ENCODE peak calls at places on chromosomes 11 and 22, in five cellular contexts. J is sigmoid colon, C is stomach, Y is HepG2, Q is transverse colon. W is an unnamed sample.

GRCh38 chr11:2868604-2869526 is 16.7 kb downstream of the CDKN1C start:
- DNase-seq in J (no peak), C (no peak), Q (no peak), Y (no peak), W (no peak)

GRCh38 chr22:40044870-40045834 is 50.4 kb downstream of the FAM83F start:
- DNase-seq in Y (peak; percentile 20), Q (peak; percentile 68), J (peak; percentile 72), C (peak; percentile 56), W (peak; percentile 93)

GRCh38 chr11:75878968-75879367 is 64.0 kb downstream of the UVRAG start:
- DNase-seq in C (no peak), Q (no peak), Y (no peak), J (no peak), W (no peak)

GRCh38 chr22:27112273-27112672 is 454.9 kb downstream of the MIAT start:
- DNase-seq in C (no peak), J (no peak), Q (no peak), Y (peak; percentile 18), W (no peak)

GRCh38 chr11:77166021-77166420 is 38.0 kb downstream of the MYO7A start:
- DNase-seq in Q (no peak), Y (no peak), J (no peak), C (no peak), W (no peak)

GRCh38 chr22:19629331-19629719 is 85.0 kb upstream of the SEPTIN5 start:
- DNase-seq in Y (no peak), Q (no peak), C (no peak), J (peak; percentile 42), W (no peak)

GRCh38 chr22:45804986-45805325 is 133.3 kb downstream of the ATXN10 start:
- DNase-seq in Q (no peak), J (no peak), Y (peak; percentile 4), C (no peak), W (no peak)

GRCh38 chr11:20178976-20179375 is 18.7 kb upstream of the DBX1 start:
- DNase-seq in Y (no peak), C (no peak), Q (no peak), J (no peak), W (no peak)

GRCh38 chr11:47357985-47358730 is 5.7 kb upstream of the MYBPC3 start:
- DNase-seq in Q (no peak), J (no peak), C (no peak), Y (no peak), W (no peak)
- H3K4me1 ChIP-seq in Q (peaks cover 4% of the 10 kb centered on the region), J (no peaks in the 10 kb centered on the region), C (peaks cover 5% of the 10 kb centered on the region), Y (peaks cover 54% of the 10 kb centered on the region), W (peaks cover 3% of the 10 kb centered on the region)

GRCh38 chr11:95229199-95230053 is 1.6 kb downstream of the SESN3 start:
- DNase-seq in Q (no peak), C (no peak), Y (no peak), J (peak; percentile 57), W (no peak)

GRCh38 chr11:95231881-95232605 is 1.0 kb upstream of the SESN3 start:
- DNase-seq in C (peak; percentile 65), Y (no peak), Q (peak; percentile 66), J (peak; percentile 86), W (peak; percentile 80)

GRCh38 chr11:95230054-95231034 is 658 bp downstream of the SESN3 start:
- DNase-seq in J (peak; percentile 64), C (no peak), Q (peak; percentile 24), Y (no peak), W (no peak)

GRCh38 chr11:95232666-95233065 is 1.7 kb upstream of the SESN3 start:
- DNase-seq in Y (no peak), Q (no peak), J (no peak), C (no peak), W (no peak)

DNA sequence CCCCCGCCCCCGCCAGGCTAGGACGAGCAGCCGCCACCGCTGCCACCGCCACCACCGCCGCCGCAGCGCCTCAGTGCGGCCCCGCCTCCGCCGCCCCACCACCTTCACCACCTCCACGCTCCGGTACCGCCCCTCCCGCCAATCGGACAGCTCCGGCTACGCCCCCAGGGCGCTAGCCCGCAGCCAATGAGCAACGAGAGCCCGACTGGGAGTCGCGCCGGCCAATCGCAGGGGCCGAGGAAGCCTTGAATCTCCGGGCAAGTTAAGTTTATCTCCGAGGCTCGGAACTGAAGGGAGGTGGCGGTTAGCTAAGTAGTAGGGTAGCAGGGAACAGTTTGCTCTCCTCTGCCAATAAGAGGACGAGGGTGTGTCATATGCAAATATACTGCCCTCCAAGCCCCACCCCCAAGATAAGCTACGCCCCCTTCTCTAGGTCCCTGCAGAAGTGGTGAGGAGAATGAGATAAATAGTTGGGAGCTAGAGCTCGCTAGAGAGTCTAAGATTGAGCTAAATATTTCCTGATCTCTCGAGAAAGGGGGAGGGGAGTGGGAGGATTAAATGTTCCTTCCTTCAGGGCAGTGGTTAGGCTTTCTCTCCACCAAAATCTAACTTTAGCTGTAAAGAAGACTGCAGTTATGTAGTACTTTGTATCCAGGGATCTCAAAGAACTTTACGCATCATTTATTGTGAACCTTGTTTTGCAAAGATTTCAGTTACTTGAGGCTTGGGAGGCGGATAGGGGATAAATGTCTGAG is at the start of gene SESN3:
- DNase-seq in Y (peak; percentile 89), Q (peak; percentile 98), C (peak; percentile 98), J (peak; percentile 99), W (peak; percentile 98)
- TF ChIP-seq EP300 in Y (no peak), Q (no peak), C (no peak), J (no peak), W (no peak)

DNA sequence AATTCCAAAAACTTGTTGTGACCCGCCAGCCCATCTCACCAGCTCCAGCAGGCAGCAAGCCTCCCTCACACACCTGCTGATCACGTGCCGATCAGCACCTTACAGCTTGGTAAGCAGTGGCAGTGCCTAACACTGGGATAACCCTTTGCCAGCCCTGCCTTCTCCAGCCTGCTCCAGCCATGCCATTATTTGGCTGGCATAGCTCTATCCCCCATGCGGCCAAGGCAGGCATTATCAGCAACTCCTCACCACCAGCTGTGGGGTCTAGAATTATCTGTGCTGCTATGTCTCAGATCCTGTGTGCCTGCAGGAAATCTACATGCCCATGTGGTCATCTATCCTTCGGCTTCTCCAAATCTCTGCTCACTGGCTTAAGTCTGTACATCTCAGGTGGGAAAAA is 215.0 kb downstream of the ST3GAL4 start:
- DNase-seq in C (no peak), J (no peak), Y (no peak), Q (no peak), W (no peak)
- H3K27me3 ChIP-seq in C (peaks cover 7% of the 10 kb centered on the region), J (no peaks in the 10 kb centered on the region), Y (peaks cover 18% of the 10 kb centered on the region), Q (peaks cover 8% of the 10 kb centered on the region), W (no peaks in the 10 kb centered on the region)

GRCh38 chr11:70140859-70141489 is 62.1 kb upstream of the FADD start:
- DNase-seq in Q (no peak), Y (no peak), C (no peak), J (no peak), W (peak; percentile 58)
- H3K4me1 ChIP-seq in Q (no peaks in the 10 kb centered on the region), Y (no peaks in the 10 kb centered on the region), C (peaks cover 15% of the 10 kb centered on the region), J (no peaks in the 10 kb centered on the region), W (peaks cover 11% of the 10 kb centered on the region)

GRCh38 chr11:34567733-34568132 is 53.2 kb upstream of the EHF start:
- DNase-seq in Y (no peak), C (no peak), Q (no peak), J (no peak), W (no peak)
- TF ChIP-seq EP300 in Y (no peak), C (no peak), Q (no peak), J (no peak), W (no peak)

DNA sequence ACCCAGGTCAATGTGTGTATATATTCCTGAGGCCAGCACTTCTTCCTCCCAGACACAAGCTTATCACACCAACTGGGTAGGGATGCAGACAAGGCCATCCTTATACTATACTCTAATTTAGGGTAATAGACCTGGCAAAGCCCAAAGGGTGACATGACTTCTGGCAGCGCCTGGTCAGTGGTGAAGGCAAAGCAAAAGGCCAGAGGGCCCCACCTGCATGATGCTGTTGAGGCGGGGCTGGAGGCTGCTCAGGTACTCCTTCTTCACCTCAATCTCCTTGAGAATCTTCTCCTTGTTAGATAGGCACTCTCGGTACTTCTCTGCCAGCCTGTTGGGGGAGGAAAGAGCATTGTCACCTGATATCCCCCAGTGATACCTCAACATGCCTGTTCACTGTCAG is 17.1 kb downstream of the THOC5 start:
- DNase-seq in Y (no peak), C (no peak), J (no peak), Q (no peak), W (no peak)
- H3K27me3 ChIP-seq in Y (no peaks in the 10 kb centered on the region), C (no peaks in the 10 kb centered on the region), J (no peaks in the 10 kb centered on the region), Q (no peaks in the 10 kb centered on the region), W (no peaks in the 10 kb centered on the region)

DNA sequence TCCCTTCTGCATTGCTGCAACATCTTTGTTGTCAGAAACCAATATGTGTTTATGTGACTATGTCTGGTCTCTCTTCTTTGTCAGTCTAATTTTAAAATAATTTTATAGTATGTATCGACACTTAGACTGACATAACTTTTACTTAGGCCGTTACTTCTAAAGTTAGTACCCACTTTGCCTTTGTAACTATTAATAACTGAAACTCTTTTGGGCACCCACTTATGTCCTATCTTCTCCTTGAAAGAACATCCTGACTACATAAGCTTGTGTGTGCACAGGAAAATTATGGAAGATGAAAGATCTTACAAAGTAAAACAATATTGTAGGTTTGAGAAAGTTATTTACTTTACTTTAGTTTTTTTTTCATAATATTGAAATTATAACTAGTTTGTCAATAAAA is 230.4 kb upstream of the CCDC179 start:
- DNase-seq in J (no peak), C (no peak), Y (no peak), Q (no peak), W (no peak)
- H3K4me1 ChIP-seq in J (no peaks in the 10 kb centered on the region), C (no peaks in the 10 kb centered on the region), Y (no peaks in the 10 kb centered on the region), Q (no peaks in the 10 kb centered on the region), W (no peaks in the 10 kb centered on the region)